ENCODE peak calls at places on chromosomes 5 and 9, in six cellular contexts. M is A549, V is suprapubic skin, I is sigmoid colon, E is GM12878, F is HepG2. H is an unnamed sample.

GRCh38 chr9:22808876-22809275 is 362.3 kb downstream of the DMRTA1 start:
- DNase-seq in M (no peak), F (no peak), V (no peak), E (no peak), I (no peak), H (no peak)

GRCh38 chr9:79489241-79490000 is 82.3 kb upstream of the TLE4 start:
- DNase-seq in M (peak; percentile 12), E (no peak), V (no peak), F (peak; percentile 62), I (no peak), H (peak; percentile 42)

GRCh38 chr9:120366646-120367019 is 213.3 kb downstream of the CDK5RAP2 start:
- DNase-seq in F (peak; percentile 88), V (no peak), I (no peak), M (peak; percentile 89), E (no peak), H (no peak)

GRCh38 chr5:6353602-6354001 is 24.7 kb downstream of the MED10 start:
- DNase-seq in V (no peak), E (no peak), F (no peak), I (no peak), M (no peak), H (no peak)

GRCh38 chr5:122785294-122785693 is 10.4 kb downstream of the SNX2 start:
- DNase-seq in M (no peak), F (no peak), E (no peak), V (no peak), I (no peak), H (no peak)

GRCh38 chr5:22965960-22966359 is 112.8 kb upstream of the CDH12 start:
- DNase-seq in V (no peak), E (peak; percentile 5), I (no peak), M (no peak), F (no peak), H (no peak)

GRCh38 chr5:42570946-42571625 is 147.8 kb downstream of the GHR start:
- DNase-seq in I (no peak), M (no peak), V (no peak), E (no peak), F (no peak), H (no peak)

GRCh38 chr5:1040571-1040970 is 32.0 kb downstream of the NKD2 start:
- DNase-seq in I (peak; percentile 51), V (peak; percentile 52), M (no peak), E (no peak), F (no peak), H (no peak)

GRCh38 chr9:93024646-93024910 is 33.9 kb upstream of the SUSD3 start:
- DNase-seq in F (no peak), M (no peak), V (no peak), I (no peak), E (no peak), H (no peak)

GRCh38 chr5:169637856-169638190 is 748 bp downstream of the DOCK2 start:
- DNase-seq in F (no peak), V (no peak), I (no peak), E (no peak), M (no peak), H (no peak)

GRCh38 chr5:77224672-77225355 is 14.3 kb downstream of the PDE8B start:
- DNase-seq in M (no peak), I (no peak), V (no peak), E (no peak), F (peak; percentile 51), H (no peak)

DNA sequence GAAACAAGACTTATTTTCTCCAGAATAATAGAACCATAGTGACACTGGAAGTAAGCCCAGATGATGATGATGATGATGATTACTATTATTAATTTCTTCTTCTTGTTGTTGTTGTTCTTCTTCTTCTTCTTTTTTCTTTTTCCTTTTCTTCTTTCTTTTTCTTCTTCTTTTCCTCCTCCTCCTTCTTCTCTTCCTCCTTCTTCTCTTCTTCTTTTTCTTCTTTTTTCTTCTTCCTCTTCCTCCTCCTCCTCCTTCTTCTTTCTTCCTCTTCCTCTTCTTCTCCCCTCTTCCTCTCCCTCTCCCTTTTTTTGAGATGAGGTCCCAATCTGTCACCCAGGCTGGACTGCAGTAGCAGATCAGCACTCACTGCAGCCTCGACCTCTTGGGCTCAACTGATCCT is 40.5 kb upstream of the RUFY1 start:
- DNase-seq in V (no peak), E (no peak), F (no peak), M (no peak), I (no peak), H (no peak)
- TF ChIP-seq POLR2A in V (no peak), E (no peak), F (no peak), M (no peak), I (no peak), H (no peak)

DNA sequence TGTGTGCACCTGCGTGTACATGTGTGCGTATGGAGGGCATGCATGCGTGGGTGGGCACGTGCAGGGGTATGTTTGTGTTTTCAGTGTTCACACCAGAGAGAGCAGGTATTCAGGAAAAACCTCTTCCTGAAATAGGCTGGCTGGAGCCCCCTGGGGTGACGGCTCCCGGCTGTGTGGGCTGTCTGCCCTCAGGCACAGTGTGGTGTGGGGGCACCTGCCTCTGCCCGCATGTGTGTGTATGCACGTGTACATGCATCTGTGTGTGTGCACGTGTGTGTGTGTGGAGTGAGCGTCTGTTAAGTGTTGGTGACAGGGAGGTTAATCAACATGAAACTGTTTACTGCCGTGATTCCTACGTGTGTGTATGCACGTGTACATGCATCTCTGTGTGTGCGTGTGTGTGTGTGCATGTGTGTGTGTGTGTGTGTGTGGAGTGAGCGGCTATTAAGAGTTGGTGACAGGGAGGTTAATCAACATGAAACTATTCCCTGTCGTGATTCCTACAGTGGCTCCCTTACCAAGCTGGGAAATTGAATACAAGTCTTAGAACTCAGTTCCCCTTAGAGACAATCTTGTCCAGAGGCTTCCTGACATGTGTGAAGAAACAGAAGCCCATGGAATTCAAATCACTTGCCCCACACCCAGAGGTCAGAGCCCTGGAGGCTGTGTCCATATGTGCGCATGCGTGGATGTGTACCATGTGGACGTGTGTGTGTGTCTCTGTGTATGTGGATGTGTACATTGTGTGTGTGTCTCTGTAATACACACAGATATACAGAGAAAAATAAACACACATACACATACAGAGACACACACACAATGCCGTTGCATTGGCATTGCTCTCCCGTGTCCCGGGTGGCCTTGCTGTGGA is 372.4 kb upstream of the IRX4 start:
- DNase-seq in I (no peak), M (no peak), F (no peak), E (no peak), V (no peak), H (no peak)
- H3K27ac ChIP-seq in I (no peak overlapping the region), M (no peak overlapping the region), F (no peak overlapping the region), E (no peak overlapping the region), V (no peak overlapping the region), H (no peak overlapping the region)

GRCh38 chr5:116763987-116764866 is 189.6 kb upstream of the SEMA6A start:
- DNase-seq in E (peak; percentile 98), V (no peak), I (no peak), F (no peak), M (no peak), H (no peak)

GRCh38 chr5:116765441-116765840 is 190.8 kb upstream of the SEMA6A start:
- DNase-seq in V (no peak), F (peak; percentile 83), I (no peak), M (no peak), E (no peak), H (no peak)

GRCh38 chr5:116764941-116765340 is 190.3 kb upstream of the SEMA6A start:
- DNase-seq in E (peak; percentile 59), F (no peak), I (no peak), V (no peak), M (no peak), H (no peak)

GRCh38 chr5:116769470-116769869 is 194.8 kb upstream of the SEMA6A start:
- DNase-seq in I (no peak), M (no peak), V (no peak), E (no peak), F (peak; percentile 73), H (no peak)

GRCh38 chr5:116766470-116766947 is 191.9 kb upstream of the SEMA6A start:
- DNase-seq in M (peak; percentile 40), F (peak; percentile 86), E (peak; percentile 70), I (peak; percentile 77), V (no peak), H (no peak)
- TF ChIP-seq EP300 in M (no peak), F (no peak), E (no peak), I (no peak), V (no peak), H (no peak)

GRCh38 chr5:31007672-31008071 is 185.8 kb upstream of the CDH6 start:
- DNase-seq in I (no peak), V (no peak), E (no peak), F (no peak), M (no peak), H (no peak)
- TF ChIP-seq POLR2A in I (no peak), V (no peak), E (no peak), F (no peak), M (no peak), H (no peak)

GRCh38 chr9:99057665-99058625 is 47.0 kb upstream of the TGFBR1 start:
- DNase-seq in F (no peak), M (no peak), V (no peak), I (no peak), E (peak; percentile 64), H (peak; percentile 52)
- H3K27ac ChIP-seq in F (no peak overlapping the region), M (no peak overlapping the region), V (no peak overlapping the region), I (peak overlapping the region; percentile 68), E (peak overlapping the region; percentile 15), H (peak overlapping the region; percentile 62)

GRCh38 chr5:74288448-74289109 is 351.9 kb downstream of the ENC1 start:
- DNase-seq in F (no peak), I (peak; percentile 82), M (no peak), E (no peak), V (no peak), H (no peak)
- TF ChIP-seq EP300 in F (no peak), I (peak; percentile 81), M (no peak), E (no peak), V (no peak), H (no peak)

GRCh38 chr9:137084526-137084925 is 2.3 kb upstream of the MAN1B1 start:
- DNase-seq in V (no peak), F (no peak), I (peak; percentile 63), E (no peak), M (no peak), H (no peak)

GRCh38 chr9:137085918-137086530 is 761 bp upstream of the MAN1B1 start:
- DNase-seq in E (no peak), F (no peak), V (peak; percentile 85), I (no peak), M (peak; percentile 35), H (peak; percentile 29)

GRCh38 chr9:137088121-137088520 is 1.3 kb downstream of the MAN1B1 start:
- DNase-seq in I (no peak), F (no peak), M (no peak), V (no peak), E (no peak), H (no peak)

GRCh38 chr9:137087409-137087925 is 682 bp downstream of the MAN1B1 start:
- DNase-seq in V (peak; percentile 80), M (no peak), F (no peak), I (no peak), E (no peak), H (no peak)

GRCh38 chr9:137086531-137087408 is at the start of gene MAN1B1:
- DNase-seq in E (peak; percentile 99), M (peak; percentile 94), I (peak; percentile 99), V (peak; percentile 99), F (peak; percentile 97), H (peak; percentile 94)
- TF ChIP-seq POLR2A in E (no peak), M (peak; percentile 89), I (peak; percentile 78), V (no peak), F (no peak), H (peak; percentile 77)

H was measured in tibial nerve.